ENCODE peak calls at places on chromosomes 13 and 19, in four cellular contexts. R is GM12878, N is HepG2, W is K562. G is an unnamed sample.
A peak's percentile ranks its signal among the peaks of the same experiment; 100 is the strongest.

GRCh38 chr19:36009220-36009619 is 607 bp upstream of the SYNE4 start:
- DNase-seq in R (no peak), N (no peak), W (no peak), G (no peak)

GRCh38 chr13:30906411-30906990 is 430 bp downstream of the MEDAG start:
- DNase-seq in N (no peak), R (no peak), W (no peak), G (no peak)

GRCh38 chr13:75308222-75308621 is 173.7 kb downstream of the TBC1D4 start:
- DNase-seq in W (no peak), R (no peak), N (no peak), G (no peak)

GRCh38 chr13:63024458-63024857 is 1608.8 kb upstream of the PCDH20 start:
- DNase-seq in R (no peak), N (no peak), W (no peak), G (peak; percentile 50)

GRCh38 chr13:36819064-36819810 is at the start of gene RFXAP:
- DNase-seq in N (peak; percentile 74), W (peak; percentile 93), R (peak; percentile 51), G (peak; percentile 98)

GRCh38 chr19:18091217-18091608 is 4.5 kb upstream of the IL12RB1 start:
- DNase-seq in R (peak; percentile 66), W (peak; percentile 60), N (no peak), G (no peak)

GRCh38 chr19:6198896-6199239 is 63.4 kb downstream of the ACSBG2 start:
- DNase-seq in W (no peak), N (no peak), R (no peak), G (no peak)

GRCh38 chr13:104571161-104571889 is 1505.1 kb upstream of the SLC10A2 start:
- DNase-seq in W (no peak), R (no peak), N (peak; percentile 16), G (peak; percentile 30)

GRCh38 chr13:63124863-63125262 is 1709.2 kb upstream of the PCDH20 start:
- DNase-seq in R (no peak), W (no peak), N (peak; percentile 5), G (no peak)

GRCh38 chr19:11375143-11375948 is 880 bp downstream of the SWSAP1 start:
- DNase-seq in W (no peak), N (peak; percentile 31), R (no peak), G (peak; percentile 27)

GRCh38 chr19:5948697-5949564 is 29.0 kb downstream of the RANBP3 start:
- DNase-seq in N (no peak), R (no peak), W (no peak), G (no peak)

GRCh38 chr19:58398545-58398944 is 3.1 kb downstream of the RNF225 start:
- DNase-seq in W (peak; percentile 2), N (no peak), R (no peak), G (no peak)

GRCh38 chr19:55643003-55643732 is at the start of gene ZNF581:
- DNase-seq in W (no peak), R (peak; percentile 59), N (peak; percentile 57), G (peak; percentile 61)

GRCh38 chr13:97254809-97255208 is 32.7 kb downstream of the MBNL2 start:
- DNase-seq in N (no peak), R (no peak), W (no peak), G (no peak)

GRCh38 chr13:76386316-76386715 is 499.9 kb downstream of the KCTD12 start:
- DNase-seq in N (no peak), W (no peak), R (no peak), G (no peak)

GRCh38 chr19:33507021-33507956 is 14.3 kb downstream of the PEPD start:
- DNase-seq in W (no peak), N (no peak), R (no peak), G (no peak)

GRCh38 chr13:38670627-38671026 is 16.2 kb upstream of the FREM2 start:
- DNase-seq in R (no peak), N (no peak), W (no peak), G (no peak)

GRCh38 chr13:87280139-87280538 is 391.0 kb upstream of the SLITRK5 start:
- DNase-seq in W (no peak), N (no peak), R (no peak), G (peak; percentile 38)

GRCh38 chr19:20558011-20558410 is 7.6 kb downstream of the ZNF737 start:
- DNase-seq in N (no peak), R (no peak), W (no peak), G (no peak)

GRCh38 chr19:39676004-39676403 is 20.3 kb downstream of the LGALS16 start:
- DNase-seq in R (peak; percentile 66), W (no peak), N (no peak), G (no peak)

GRCh38 chr13:52933547-52934167 is 85.2 kb upstream of the PCDH8 start:
- DNase-seq in N (no peak), W (no peak), R (no peak), G (peak; percentile 26)

GRCh38 chr13:42129033-42129432 is 80.6 kb downstream of the DGKH start:
- DNase-seq in W (no peak), N (no peak), R (no peak), G (no peak)

GRCh38 chr19:43595605-43595998 is 332 bp downstream of the IRGQ start:
- DNase-seq in R (no peak), N (no peak), W (no peak), G (no peak)

GRCh38 chr13:97364827-97365226 is 69.1 kb upstream of the RAP2A start:
- DNase-seq in W (no peak), R (no peak), N (no peak), G (no peak)

GRCh38 chr13:111845621-111846351 is 221.2 kb upstream of the SOX1 start:
- DNase-seq in R (no peak), N (no peak), W (no peak), G (no peak)

GRCh38 chr19:19670070-19670551 is 1.5 kb downstream of the ZNF101 start:
- DNase-seq in R (no peak), W (no peak), N (no peak), G (no peak)

GRCh38 chr19:16017138-16017490 is 59.2 kb upstream of the TPM4 start:
- DNase-seq in W (no peak), N (no peak), R (no peak), G (no peak)

GRCh38 chr19:56976995-56977906 is 136.7 kb upstream of the PEG3 start:
- DNase-seq in N (peak; percentile 53), R (no peak), W (no peak), G (no peak)
- TF ChIP-seq BHLHE40 in N (peak; percentile 67), R (no peak), W (no peak), G (no peak)

GRCh38 chr19:46155237-46155636 is 7.2 kb downstream of the IGFL2 start:
- DNase-seq in W (no peak), R (no peak), N (no peak), G (no peak)

GRCh38 chr19:46159893-46160775 is 12.1 kb downstream of the IGFL2 start:
- DNase-seq in R (no peak), W (no peak), N (no peak), G (no peak)

GRCh38 chr19:46162731-46163130 is 14.7 kb downstream of the IGFL2 start:
- DNase-seq in R (no peak), W (no peak), N (no peak), G (no peak)

GRCh38 chr19:46159418-46159817 is 11.4 kb downstream of the IGFL2 start:
- DNase-seq in N (no peak), R (no peak), W (no peak), G (no peak)
- TF ChIP-seq TARDBP in N (no peak), R (no peak), W (no peak), G (no peak)

DNA sequence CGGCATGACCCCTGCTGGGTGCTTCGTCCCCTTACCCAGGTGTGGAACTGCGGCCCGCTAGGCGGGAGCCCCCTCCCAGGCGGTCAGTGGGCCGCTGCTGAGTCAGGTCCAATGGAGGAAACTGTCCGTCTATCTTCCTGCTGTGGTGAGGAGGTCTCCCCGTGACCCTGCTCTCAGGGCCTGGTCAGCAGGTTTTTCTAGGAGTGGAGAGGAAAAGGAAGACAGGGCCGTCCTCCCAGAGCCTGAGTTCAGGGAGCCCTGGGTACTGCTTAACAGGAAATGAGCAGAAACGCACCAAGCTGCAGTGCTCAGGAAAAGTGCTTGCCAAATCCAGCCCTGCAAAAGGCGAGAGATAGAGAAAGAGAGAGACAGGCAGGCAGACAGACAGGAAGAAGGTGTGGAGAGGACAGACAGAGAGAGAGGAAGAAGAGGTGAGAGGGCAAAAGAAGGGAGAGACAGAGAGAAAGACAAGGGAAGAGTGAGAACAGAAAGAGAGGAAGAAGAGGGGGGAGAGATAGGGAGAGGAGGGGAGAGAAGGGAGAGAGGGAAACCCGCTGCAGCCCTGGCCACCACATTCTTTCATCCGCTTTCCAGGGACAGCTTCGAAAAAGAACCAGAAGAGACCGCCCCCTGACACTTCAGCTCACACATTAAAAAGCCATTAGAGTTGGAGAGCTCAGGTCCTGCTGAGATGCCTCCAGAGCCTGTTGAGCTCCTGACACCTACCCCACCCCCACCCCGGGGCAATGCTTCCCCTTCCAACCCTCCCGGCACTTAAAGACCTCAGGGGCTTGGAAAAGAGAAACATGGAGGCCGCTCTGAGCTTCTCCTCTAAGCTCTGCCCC is 10.1 kb downstream of the SH3GL1 start:
- DNase-seq in R (no peak), W (no peak), N (no peak), G (peak; percentile 34)
- TF ChIP-seq BHLHE40 in R (no peak), W (no peak), N (no peak), G (no peak)

DNA sequence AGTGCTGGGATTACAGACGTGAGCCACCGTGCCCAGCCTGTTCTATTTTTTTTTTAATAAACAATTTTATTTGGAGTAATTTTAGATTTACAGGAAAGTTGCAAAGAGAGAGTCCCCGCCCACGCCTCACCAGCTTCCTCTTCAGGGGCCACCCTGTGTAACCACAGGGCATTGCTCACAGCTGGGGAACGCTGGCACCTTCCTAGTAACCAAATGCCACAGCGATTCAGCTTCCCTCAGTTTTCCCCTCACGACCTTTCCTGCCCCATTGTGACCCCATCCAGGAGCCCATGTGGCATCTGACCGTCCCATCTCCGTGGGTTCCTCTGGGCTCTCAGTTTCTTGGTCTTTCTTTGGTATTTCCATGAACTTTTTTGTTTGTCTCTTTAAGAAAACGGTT is 83.9 kb downstream of the GNG7 start:
- DNase-seq in R (no peak), W (no peak), N (no peak), G (no peak)
- TF ChIP-seq TARDBP in R (no peak), W (no peak), N (no peak), G (no peak)

GRCh38 chr13:113935523-113935922 is 38.4 kb downstream of the C13orf46 start:
- DNase-seq in N (no peak), W (no peak), R (no peak), G (no peak)
- TF ChIP-seq BHLHE40 in N (no peak), W (no peak), R (no peak), G (no peak)